ENCODE peak calls at places on chromosome 2, in ten cellular contexts. One of them, this sample, is unnamed.

GRCh38 chr2:71882949-71883472 is 264.7 kb downstream of the CYP26B1 start:
- DNase-seq in spleen: peak
- DNase-seq in A549: peak
- DNase-seq in Panc1: no peak
- DNase-seq in Peyer's patch: peak
- DNase-seq in fibroblast of lung: peak
- DNase-seq in upper lobe of right lung: peak
- DNase-seq in fibroblast of the aortic adventitia: peak
- DNase-seq in mesothelial cell of epicardium: no peak
- DNase-seq in tibial nerve: peak
- DNase-seq in this sample: no peak

GRCh38 chr2:217685255-217685605 is 317.6 kb downstream of the TNS1 start:
- DNase-seq in A549: peak
- DNase-seq in Panc1: no peak
- DNase-seq in fibroblast of lung: peak
- DNase-seq in Peyer's patch: no peak
- DNase-seq in upper lobe of right lung: peak
- DNase-seq in fibroblast of the aortic adventitia: peak
- DNase-seq in spleen: no peak
- DNase-seq in tibial nerve: peak
- DNase-seq in mesothelial cell of epicardium: no peak
- DNase-seq in this sample: no peak

GRCh38 chr2:120525056-120526046 is 179.4 kb downstream of the INHBB start:
- DNase-seq in Panc1: no peak
- DNase-seq in Peyer's patch: no peak
- DNase-seq in upper lobe of right lung: peak
- DNase-seq in A549: no peak
- DNase-seq in fibroblast of lung: no peak
- DNase-seq in mesothelial cell of epicardium: no peak
- DNase-seq in fibroblast of the aortic adventitia: no peak
- DNase-seq in spleen: peak
- DNase-seq in tibial nerve: no peak
- DNase-seq in this sample: no peak

GRCh38 chr2:212968284-212969081 is 182.9 kb downstream of the IKZF2 start:
- DNase-seq in fibroblast of lung: peak
- DNase-seq in Panc1: no peak
- DNase-seq in Peyer's patch: no peak
- DNase-seq in A549: no peak
- DNase-seq in fibroblast of the aortic adventitia: no peak
- DNase-seq in spleen: no peak
- DNase-seq in upper lobe of right lung: no peak
- DNase-seq in mesothelial cell of epicardium: no peak
- DNase-seq in tibial nerve: no peak
- DNase-seq in this sample: no peak

GRCh38 chr2:68463287-68463877 is 3.7 kb downstream of the FBXO48 start:
- DNase-seq in Panc1: no peak
- DNase-seq in tibial nerve: no peak
- DNase-seq in mesothelial cell of epicardium: no peak
- DNase-seq in fibroblast of lung: peak
- DNase-seq in fibroblast of the aortic adventitia: peak
- DNase-seq in Peyer's patch: no peak
- DNase-seq in upper lobe of right lung: no peak
- DNase-seq in spleen: no peak
- DNase-seq in A549: peak
- DNase-seq in this sample: no peak

GRCh38 chr2:232588680-232589585 is 38.4 kb downstream of the EIF4E2 start:
- DNase-seq in upper lobe of right lung: peak
- DNase-seq in Peyer's patch: no peak
- DNase-seq in tibial nerve: no peak
- DNase-seq in spleen: no peak
- DNase-seq in A549: peak
- DNase-seq in Panc1: no peak
- DNase-seq in fibroblast of lung: peak
- DNase-seq in mesothelial cell of epicardium: no peak
- DNase-seq in fibroblast of the aortic adventitia: peak
- DNase-seq in this sample: no peak

GRCh38 chr2:150339951-150340350 is 147.5 kb downstream of the RND3 start:
- DNase-seq in tibial nerve: no peak
- DNase-seq in A549: no peak
- DNase-seq in spleen: no peak
- DNase-seq in fibroblast of the aortic adventitia: peak
- DNase-seq in upper lobe of right lung: no peak
- DNase-seq in fibroblast of lung: peak
- DNase-seq in Peyer's patch: no peak
- DNase-seq in mesothelial cell of epicardium: no peak
- DNase-seq in Panc1: no peak
- DNase-seq in this sample: no peak

GRCh38 chr2:188808921-188809320 is 165.3 kb upstream of the COL3A1 start:
- DNase-seq in A549: no peak
- DNase-seq in fibroblast of lung: peak
- DNase-seq in upper lobe of right lung: no peak
- DNase-seq in spleen: no peak
- DNase-seq in Peyer's patch: no peak
- DNase-seq in mesothelial cell of epicardium: no peak
- DNase-seq in tibial nerve: no peak
- DNase-seq in fibroblast of the aortic adventitia: peak
- DNase-seq in Panc1: no peak
- DNase-seq in this sample: no peak

GRCh38 chr2:120177011-120177621 is 46.1 kb downstream of the TMEM185B start:
- DNase-seq in fibroblast of lung: no peak
- DNase-seq in upper lobe of right lung: peak
- DNase-seq in Peyer's patch: peak
- DNase-seq in fibroblast of the aortic adventitia: no peak
- DNase-seq in tibial nerve: no peak
- DNase-seq in mesothelial cell of epicardium: no peak
- DNase-seq in A549: no peak
- DNase-seq in spleen: peak
- DNase-seq in Panc1: no peak
- DNase-seq in this sample: peak

GRCh38 chr2:37143986-37144385 is 12.8 kb downstream of the EIF2AK2 start:
- DNase-seq in Peyer's patch: no peak
- DNase-seq in fibroblast of lung: peak
- DNase-seq in spleen: no peak
- DNase-seq in Panc1: no peak
- DNase-seq in tibial nerve: no peak
- DNase-seq in fibroblast of the aortic adventitia: no peak
- DNase-seq in A549: no peak
- DNase-seq in upper lobe of right lung: no peak
- DNase-seq in mesothelial cell of epicardium: no peak
- DNase-seq in this sample: no peak

DNA sequence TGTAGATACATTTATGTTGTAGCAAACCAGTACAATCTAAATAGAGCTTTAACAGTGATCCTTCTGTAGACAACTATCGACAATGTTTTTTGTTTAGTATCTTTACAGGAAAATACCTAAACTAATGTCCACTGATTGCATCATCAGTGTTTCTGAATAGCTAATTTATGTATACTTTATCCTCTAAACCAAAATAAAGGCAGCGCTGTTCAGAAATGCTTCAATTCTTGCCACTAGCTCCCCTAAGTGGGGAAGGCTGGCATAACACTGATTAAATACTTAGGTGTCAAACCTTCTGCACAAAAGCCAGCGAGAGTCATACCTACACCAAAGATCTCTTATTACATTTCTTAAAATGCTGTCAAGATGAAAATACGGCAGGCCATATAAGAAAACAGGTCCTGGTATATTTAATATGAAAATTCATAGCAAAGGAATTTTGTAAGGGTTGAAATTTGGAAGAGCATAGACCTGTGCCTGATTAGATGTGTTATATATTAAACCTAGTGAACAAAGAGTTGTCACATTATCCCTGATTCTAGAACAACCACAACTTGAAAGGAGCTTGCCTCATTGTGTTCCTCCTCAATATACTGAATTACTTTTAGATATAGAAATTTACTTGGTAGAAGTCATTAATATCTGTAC is 1693.4 kb upstream of the SLC39A10 start:
- DNase-seq in Panc1: peak
- DNase-seq in upper lobe of right lung: no peak
- DNase-seq in fibroblast of lung: peak
- DNase-seq in spleen: no peak
- DNase-seq in Peyer's patch: no peak
- DNase-seq in tibial nerve: no peak
- DNase-seq in mesothelial cell of epicardium: no peak
- DNase-seq in fibroblast of the aortic adventitia: peak
- DNase-seq in A549: no peak
- DNase-seq in this sample: no peak
- TF ChIP-seq CTCF in Panc1: peak
- TF ChIP-seq CTCF in upper lobe of right lung: peak
- TF ChIP-seq CTCF in fibroblast of lung: peak
- TF ChIP-seq CTCF in spleen: no peak
- TF ChIP-seq CTCF in Peyer's patch: no peak
- TF ChIP-seq CTCF in tibial nerve: no peak
- TF ChIP-seq CTCF in mesothelial cell of epicardium: peak
- TF ChIP-seq CTCF in fibroblast of the aortic adventitia: peak
- TF ChIP-seq CTCF in A549: peak
- TF ChIP-seq CTCF in this sample: no peak

DNA sequence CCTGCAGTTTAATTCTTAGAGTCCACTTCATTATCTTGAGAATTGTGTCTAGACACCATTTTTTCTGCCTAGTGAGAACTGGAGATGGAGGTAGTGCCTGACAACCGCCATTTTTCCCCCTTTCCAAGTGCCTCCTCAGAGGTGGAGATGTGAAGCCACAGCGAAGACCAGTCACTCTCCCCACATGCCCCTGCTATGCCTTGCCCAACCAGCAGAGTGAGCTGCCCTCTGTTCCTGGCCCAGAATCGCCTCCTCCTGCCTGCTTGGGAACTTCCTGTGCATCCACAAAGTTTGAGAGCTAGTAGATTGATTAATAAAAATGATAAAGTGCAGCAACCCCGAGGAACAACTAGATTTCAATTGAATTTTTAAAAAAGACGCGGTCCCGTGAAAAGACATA is 123.3 kb downstream of the CLIP4 start:
- DNase-seq in Panc1: peak
- DNase-seq in mesothelial cell of epicardium: no peak
- DNase-seq in tibial nerve: no peak
- DNase-seq in spleen: peak
- DNase-seq in fibroblast of the aortic adventitia: no peak
- DNase-seq in Peyer's patch: no peak
- DNase-seq in fibroblast of lung: no peak
- DNase-seq in A549: peak
- DNase-seq in upper lobe of right lung: peak
- DNase-seq in this sample: no peak
- TF ChIP-seq CTCF in Panc1: peak
- TF ChIP-seq CTCF in mesothelial cell of epicardium: no peak
- TF ChIP-seq CTCF in tibial nerve: no peak
- TF ChIP-seq CTCF in spleen: no peak
- TF ChIP-seq CTCF in fibroblast of the aortic adventitia: peak
- TF ChIP-seq CTCF in Peyer's patch: no peak
- TF ChIP-seq CTCF in fibroblast of lung: peak
- TF ChIP-seq CTCF in A549: peak
- TF ChIP-seq CTCF in upper lobe of right lung: peak
- TF ChIP-seq CTCF in this sample: peak

DNA sequence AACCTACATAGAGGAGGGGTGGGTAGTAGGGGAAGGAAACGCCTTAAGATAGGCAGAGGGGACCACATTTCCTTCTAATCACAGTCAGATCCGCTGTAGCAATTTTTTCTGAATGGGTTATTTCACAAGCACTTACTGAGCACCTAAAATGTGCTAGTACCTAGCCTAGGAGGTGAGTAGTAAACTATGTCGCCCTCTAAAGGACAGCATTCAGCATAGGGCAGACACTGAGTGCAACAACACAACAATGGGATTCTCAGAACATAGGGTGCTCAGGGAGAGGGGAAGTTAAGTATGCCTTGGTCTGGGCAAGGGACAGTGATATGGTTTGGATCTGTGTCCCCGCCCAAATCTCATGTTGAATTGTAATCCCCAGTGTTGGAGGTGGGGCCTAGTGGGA is 166.1 kb upstream of the RAB6C start:
- DNase-seq in spleen: no peak
- DNase-seq in A549: no peak
- DNase-seq in mesothelial cell of epicardium: no peak
- DNase-seq in Panc1: no peak
- DNase-seq in Peyer's patch: no peak
- DNase-seq in fibroblast of lung: no peak
- DNase-seq in fibroblast of the aortic adventitia: no peak
- DNase-seq in tibial nerve: no peak
- DNase-seq in upper lobe of right lung: no peak
- DNase-seq in this sample: no peak
- TF ChIP-seq CTCF in spleen: no peak
- TF ChIP-seq CTCF in A549: no peak
- TF ChIP-seq CTCF in mesothelial cell of epicardium: no peak
- TF ChIP-seq CTCF in Panc1: no peak
- TF ChIP-seq CTCF in Peyer's patch: no peak
- TF ChIP-seq CTCF in fibroblast of lung: no peak
- TF ChIP-seq CTCF in fibroblast of the aortic adventitia: no peak
- TF ChIP-seq CTCF in tibial nerve: no peak
- TF ChIP-seq CTCF in upper lobe of right lung: no peak
- TF ChIP-seq CTCF in this sample: peak

GRCh38 chr2:223916181-223916900 is 28.8 kb downstream of the WDFY1 start:
- DNase-seq in Panc1: no peak
- DNase-seq in spleen: no peak
- DNase-seq in fibroblast of the aortic adventitia: no peak
- DNase-seq in mesothelial cell of epicardium: no peak
- DNase-seq in tibial nerve: no peak
- DNase-seq in upper lobe of right lung: no peak
- DNase-seq in Peyer's patch: no peak
- DNase-seq in A549: no peak
- DNase-seq in fibroblast of lung: no peak
- DNase-seq in this sample: no peak

GRCh38 chr2:223918671-223919134 is 26.4 kb downstream of the WDFY1 start:
- DNase-seq in A549: no peak
- DNase-seq in Panc1: no peak
- DNase-seq in Peyer's patch: no peak
- DNase-seq in tibial nerve: no peak
- DNase-seq in mesothelial cell of epicardium: no peak
- DNase-seq in upper lobe of right lung: peak
- DNase-seq in fibroblast of lung: no peak
- DNase-seq in fibroblast of the aortic adventitia: no peak
- DNase-seq in spleen: no peak
- DNase-seq in this sample: no peak

GRCh38 chr2:223922308-223922707 is 22.8 kb downstream of the WDFY1 start:
- DNase-seq in fibroblast of the aortic adventitia: no peak
- DNase-seq in mesothelial cell of epicardium: no peak
- DNase-seq in A549: no peak
- DNase-seq in tibial nerve: no peak
- DNase-seq in spleen: no peak
- DNase-seq in Panc1: no peak
- DNase-seq in fibroblast of lung: no peak
- DNase-seq in Peyer's patch: no peak
- DNase-seq in upper lobe of right lung: no peak
- DNase-seq in this sample: no peak

GRCh38 chr2:223921204-223921603 is 23.9 kb downstream of the WDFY1 start:
- DNase-seq in Panc1: no peak
- DNase-seq in upper lobe of right lung: no peak
- DNase-seq in tibial nerve: no peak
- DNase-seq in A549: no peak
- DNase-seq in Peyer's patch: no peak
- DNase-seq in mesothelial cell of epicardium: no peak
- DNase-seq in spleen: no peak
- DNase-seq in fibroblast of lung: no peak
- DNase-seq in fibroblast of the aortic adventitia: no peak
- DNase-seq in this sample: no peak

DNA sequence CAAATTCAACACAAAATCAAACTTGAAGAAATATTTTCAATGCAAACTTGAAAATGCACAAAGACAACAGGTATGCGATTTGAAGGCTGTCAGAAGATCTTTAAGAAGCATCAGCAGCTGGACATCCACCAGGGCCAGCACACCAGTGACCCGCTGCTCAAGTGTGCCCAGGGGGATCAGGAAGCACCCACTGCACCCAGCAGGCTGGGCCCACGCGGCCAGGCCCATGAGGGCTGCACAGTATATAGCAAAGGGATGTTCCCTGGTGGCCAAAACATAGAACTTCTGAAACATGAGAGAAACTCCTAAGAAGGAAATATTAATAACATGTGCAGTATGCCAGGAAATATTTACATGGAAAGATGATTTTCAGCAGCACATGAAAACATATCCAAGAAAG is 25.0 kb downstream of the WDFY1 start:
- DNase-seq in spleen: no peak
- DNase-seq in fibroblast of the aortic adventitia: no peak
- DNase-seq in upper lobe of right lung: no peak
- DNase-seq in fibroblast of lung: no peak
- DNase-seq in A549: no peak
- DNase-seq in Peyer's patch: no peak
- DNase-seq in tibial nerve: no peak
- DNase-seq in Panc1: no peak
- DNase-seq in mesothelial cell of epicardium: no peak
- DNase-seq in this sample: no peak
- TF ChIP-seq CTCF in spleen: no peak
- TF ChIP-seq CTCF in fibroblast of the aortic adventitia: no peak
- TF ChIP-seq CTCF in upper lobe of right lung: no peak
- TF ChIP-seq CTCF in fibroblast of lung: peak
- TF ChIP-seq CTCF in A549: no peak
- TF ChIP-seq CTCF in Peyer's patch: no peak
- TF ChIP-seq CTCF in tibial nerve: no peak
- TF ChIP-seq CTCF in Panc1: no peak
- TF ChIP-seq CTCF in mesothelial cell of epicardium: peak
- TF ChIP-seq CTCF in this sample: peak